ENCODE peak calls at places on chromosome 3, in ten cellular contexts. One of them, this sample, is unnamed. For H3K9me3, the result is how much of the 10 kb centered on the place peaks cover.

GRCh38 chr3:190494907-190495306 is 19.0 kb upstream of the IL1RAP start:
- DNase-seq in HepG2: no peak
- DNase-seq in HCT116: no peak
- DNase-seq in ovary: no peak
- DNase-seq in esophagus muscularis mucosa: no peak
- DNase-seq in adrenal gland: no peak
- DNase-seq in breast epithelium: no peak
- DNase-seq in body of pancreas: no peak
- DNase-seq in uterus: no peak
- DNase-seq in esophagus squamous epithelium: no peak
- DNase-seq in this sample: no peak

GRCh38 chr3:143525408-143525807 is 322.9 kb downstream of the SLC9A9 start:
- DNase-seq in HepG2: no peak
- DNase-seq in HCT116: no peak
- DNase-seq in ovary: no peak
- DNase-seq in esophagus muscularis mucosa: no peak
- DNase-seq in adrenal gland: no peak
- DNase-seq in breast epithelium: no peak
- DNase-seq in body of pancreas: no peak
- DNase-seq in uterus: no peak
- DNase-seq in esophagus squamous epithelium: no peak
- DNase-seq in this sample: no peak

GRCh38 chr3:195015021-195015420 is 255.9 kb downstream of the XXYLT1 start:
- DNase-seq in HepG2: no peak
- DNase-seq in HCT116: no peak
- DNase-seq in ovary: no peak
- DNase-seq in esophagus muscularis mucosa: no peak
- DNase-seq in adrenal gland: no peak
- DNase-seq in breast epithelium: no peak
- DNase-seq in body of pancreas: no peak
- DNase-seq in uterus: no peak
- DNase-seq in esophagus squamous epithelium: no peak
- DNase-seq in this sample: no peak

GRCh38 chr3:64691051-64691450 is 3.3 kb upstream of the ADAMTS9 start:
- DNase-seq in HepG2: no peak
- DNase-seq in HCT116: no peak
- DNase-seq in ovary: no peak
- DNase-seq in esophagus muscularis mucosa: no peak
- DNase-seq in adrenal gland: peak
- DNase-seq in breast epithelium: no peak
- DNase-seq in body of pancreas: no peak
- DNase-seq in uterus: no peak
- DNase-seq in esophagus squamous epithelium: no peak
- DNase-seq in this sample: no peak

GRCh38 chr3:157445897-157446296 is 9.2 kb downstream of the PTX3 start:
- DNase-seq in HepG2: no peak
- DNase-seq in HCT116: no peak
- DNase-seq in ovary: no peak
- DNase-seq in esophagus muscularis mucosa: no peak
- DNase-seq in adrenal gland: no peak
- DNase-seq in breast epithelium: no peak
- DNase-seq in body of pancreas: no peak
- DNase-seq in uterus: no peak
- DNase-seq in esophagus squamous epithelium: no peak
- DNase-seq in this sample: no peak

GRCh38 chr3:155382396-155383042 is 89.0 kb upstream of the STRIT1 start:
- DNase-seq in HepG2: peak
- DNase-seq in HCT116: peak
- DNase-seq in ovary: peak
- DNase-seq in esophagus muscularis mucosa: no peak
- DNase-seq in adrenal gland: peak
- DNase-seq in breast epithelium: peak
- DNase-seq in body of pancreas: peak
- DNase-seq in uterus: peak
- DNase-seq in esophagus squamous epithelium: no peak
- DNase-seq in this sample: peak

GRCh38 chr3:115272036-115272824 is 125.1 kb upstream of the ZBTB20 start:
- DNase-seq in HepG2: no peak
- DNase-seq in HCT116: no peak
- DNase-seq in ovary: no peak
- DNase-seq in esophagus muscularis mucosa: no peak
- DNase-seq in adrenal gland: peak
- DNase-seq in breast epithelium: no peak
- DNase-seq in body of pancreas: no peak
- DNase-seq in uterus: no peak
- DNase-seq in esophagus squamous epithelium: no peak
- DNase-seq in this sample: no peak

GRCh38 chr3:120192159-120192558 is 92.9 kb downstream of the GPR156 start:
- DNase-seq in HepG2: no peak
- DNase-seq in HCT116: no peak
- DNase-seq in ovary: no peak
- DNase-seq in esophagus muscularis mucosa: no peak
- DNase-seq in adrenal gland: no peak
- DNase-seq in breast epithelium: no peak
- DNase-seq in body of pancreas: no peak
- DNase-seq in uterus: no peak
- DNase-seq in esophagus squamous epithelium: no peak
- DNase-seq in this sample: no peak

GRCh38 chr3:170632780-170633179 is 46.9 kb upstream of the SLC7A14 start:
- DNase-seq in HepG2: no peak
- DNase-seq in HCT116: no peak
- DNase-seq in ovary: no peak
- DNase-seq in esophagus muscularis mucosa: peak
- DNase-seq in adrenal gland: no peak
- DNase-seq in breast epithelium: no peak
- DNase-seq in body of pancreas: no peak
- DNase-seq in uterus: no peak
- DNase-seq in esophagus squamous epithelium: no peak
- DNase-seq in this sample: no peak

GRCh38 chr3:25783661-25784512 is 644 bp upstream of the NGLY1 start:
- DNase-seq in HepG2: peak
- DNase-seq in HCT116: no peak
- DNase-seq in ovary: no peak
- DNase-seq in esophagus muscularis mucosa: no peak
- DNase-seq in adrenal gland: peak
- DNase-seq in breast epithelium: peak
- DNase-seq in body of pancreas: no peak
- DNase-seq in uterus: no peak
- DNase-seq in esophagus squamous epithelium: peak
- DNase-seq in this sample: peak

GRCh38 chr3:43893721-43894120 is 203.0 kb downstream of the ABHD5 start:
- DNase-seq in HepG2: no peak
- DNase-seq in HCT116: no peak
- DNase-seq in ovary: no peak
- DNase-seq in esophagus muscularis mucosa: no peak
- DNase-seq in adrenal gland: no peak
- DNase-seq in breast epithelium: no peak
- DNase-seq in body of pancreas: no peak
- DNase-seq in uterus: no peak
- DNase-seq in esophagus squamous epithelium: no peak
- DNase-seq in this sample: no peak

GRCh38 chr3:157051055-157051454 is 108.9 kb downstream of the CCNL1 start:
- DNase-seq in HepG2: no peak
- DNase-seq in HCT116: no peak
- DNase-seq in ovary: no peak
- DNase-seq in esophagus muscularis mucosa: no peak
- DNase-seq in adrenal gland: no peak
- DNase-seq in breast epithelium: no peak
- DNase-seq in body of pancreas: no peak
- DNase-seq in uterus: no peak
- DNase-seq in esophagus squamous epithelium: no peak
- DNase-seq in this sample: no peak

GRCh38 chr3:128725547-128725931 is 444 bp upstream of the RAB7A start:
- DNase-seq in HepG2: no peak
- DNase-seq in HCT116: no peak
- DNase-seq in ovary: no peak
- DNase-seq in esophagus muscularis mucosa: no peak
- DNase-seq in adrenal gland: no peak
- DNase-seq in breast epithelium: no peak
- DNase-seq in body of pancreas: no peak
- DNase-seq in uterus: no peak
- DNase-seq in esophagus squamous epithelium: no peak
- DNase-seq in this sample: no peak

GRCh38 chr3:128726691-128727031 is 678 bp downstream of the RAB7A start:
- DNase-seq in HepG2: peak
- DNase-seq in HCT116: no peak
- DNase-seq in ovary: no peak
- DNase-seq in esophagus muscularis mucosa: peak
- DNase-seq in adrenal gland: peak
- DNase-seq in breast epithelium: peak
- DNase-seq in body of pancreas: peak
- DNase-seq in uterus: peak
- DNase-seq in esophagus squamous epithelium: peak
- DNase-seq in this sample: peak

GRCh38 chr3:128727059-128727458 is 1.1 kb downstream of the RAB7A start:
- DNase-seq in HepG2: no peak
- DNase-seq in HCT116: no peak
- DNase-seq in ovary: no peak
- DNase-seq in esophagus muscularis mucosa: no peak
- DNase-seq in adrenal gland: no peak
- DNase-seq in breast epithelium: no peak
- DNase-seq in body of pancreas: no peak
- DNase-seq in uterus: no peak
- DNase-seq in esophagus squamous epithelium: no peak
- DNase-seq in this sample: no peak

GRCh38 chr3:128727485-128727884 is 1.5 kb downstream of the RAB7A start:
- DNase-seq in HepG2: no peak
- DNase-seq in HCT116: no peak
- DNase-seq in ovary: no peak
- DNase-seq in esophagus muscularis mucosa: no peak
- DNase-seq in adrenal gland: no peak
- DNase-seq in breast epithelium: no peak
- DNase-seq in body of pancreas: no peak
- DNase-seq in uterus: no peak
- DNase-seq in esophagus squamous epithelium: no peak
- DNase-seq in this sample: no peak

GRCh38 chr3:128725932-128726690 is at the start of gene RAB7A:
- DNase-seq in HepG2: peak
- DNase-seq in HCT116: peak
- DNase-seq in ovary: peak
- DNase-seq in esophagus muscularis mucosa: peak
- DNase-seq in adrenal gland: peak
- DNase-seq in breast epithelium: peak
- DNase-seq in body of pancreas: peak
- DNase-seq in uterus: peak
- DNase-seq in esophagus squamous epithelium: peak
- DNase-seq in this sample: peak
- TF ChIP-seq POLR2A in HepG2: peak
- TF ChIP-seq POLR2A in HCT116: peak
- TF ChIP-seq POLR2A in ovary: peak
- TF ChIP-seq POLR2A in esophagus muscularis mucosa: peak
- TF ChIP-seq POLR2A in adrenal gland: peak
- TF ChIP-seq POLR2A in breast epithelium: peak
- TF ChIP-seq POLR2A in body of pancreas: peak
- TF ChIP-seq POLR2A in uterus: peak
- TF ChIP-seq POLR2A in esophagus squamous epithelium: no peak
- TF ChIP-seq POLR2A in this sample: peak

DNA sequence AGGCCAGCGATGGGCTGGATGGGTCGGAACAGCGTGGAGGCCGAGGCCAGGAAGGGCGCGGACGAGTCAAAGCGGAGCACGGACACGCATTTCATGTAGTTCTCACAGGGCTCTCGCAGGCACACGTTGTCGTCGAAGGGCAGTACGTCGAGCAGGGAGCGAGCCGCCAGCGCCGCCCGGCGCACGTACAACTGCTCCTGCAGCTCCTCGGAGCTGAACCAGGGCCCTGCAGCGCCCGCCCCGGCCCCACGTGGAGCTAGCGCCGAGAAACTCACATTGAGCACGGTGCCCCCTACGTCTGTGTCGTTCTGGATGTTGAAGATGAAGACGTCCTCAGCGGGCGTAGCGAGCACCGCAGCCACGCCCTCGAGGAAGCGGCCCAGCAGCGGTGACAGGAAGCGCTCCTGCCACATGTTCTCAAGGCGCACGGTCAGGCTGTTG is 5.8 kb downstream of the CELSR3 start:
- DNase-seq in HepG2: no peak
- DNase-seq in HCT116: no peak
- DNase-seq in ovary: no peak
- DNase-seq in esophagus muscularis mucosa: no peak
- DNase-seq in adrenal gland: no peak
- DNase-seq in breast epithelium: no peak
- DNase-seq in body of pancreas: no peak
- DNase-seq in uterus: no peak
- DNase-seq in esophagus squamous epithelium: no peak
- DNase-seq in this sample: no peak
- H3K27ac ChIP-seq in HepG2: no peak
- H3K27ac ChIP-seq in HCT116: peak
- H3K27ac ChIP-seq in ovary: no peak
- H3K27ac ChIP-seq in esophagus muscularis mucosa: peak
- H3K27ac ChIP-seq in adrenal gland: peak
- H3K27ac ChIP-seq in breast epithelium: peak
- H3K27ac ChIP-seq in body of pancreas: peak
- H3K27ac ChIP-seq in uterus: peak
- H3K27ac ChIP-seq in esophagus squamous epithelium: no peak
- H3K27ac ChIP-seq in this sample: peak

GRCh38 chr3:138768126-138768525 is 66.6 kb downstream of the PIK3CB start:
- DNase-seq in HepG2: no peak
- DNase-seq in HCT116: peak
- DNase-seq in ovary: no peak
- DNase-seq in esophagus muscularis mucosa: no peak
- DNase-seq in adrenal gland: no peak
- DNase-seq in breast epithelium: no peak
- DNase-seq in body of pancreas: no peak
- DNase-seq in uterus: no peak
- DNase-seq in esophagus squamous epithelium: no peak
- DNase-seq in this sample: no peak

GRCh38 chr3:138771585-138771984 is 63.1 kb downstream of the PIK3CB start:
- DNase-seq in HepG2: no peak
- DNase-seq in HCT116: no peak
- DNase-seq in ovary: no peak
- DNase-seq in esophagus muscularis mucosa: no peak
- DNase-seq in adrenal gland: no peak
- DNase-seq in breast epithelium: no peak
- DNase-seq in body of pancreas: no peak
- DNase-seq in uterus: no peak
- DNase-seq in esophagus squamous epithelium: no peak
- DNase-seq in this sample: no peak

GRCh38 chr3:138768946-138769345 is 65.8 kb downstream of the PIK3CB start:
- DNase-seq in HepG2: no peak
- DNase-seq in HCT116: no peak
- DNase-seq in ovary: no peak
- DNase-seq in esophagus muscularis mucosa: no peak
- DNase-seq in adrenal gland: no peak
- DNase-seq in breast epithelium: no peak
- DNase-seq in body of pancreas: no peak
- DNase-seq in uterus: no peak
- DNase-seq in esophagus squamous epithelium: no peak
- DNase-seq in this sample: no peak

GRCh38 chr3:138767498-138768104 is 67.1 kb downstream of the PIK3CB start:
- DNase-seq in HepG2: no peak
- DNase-seq in HCT116: no peak
- DNase-seq in ovary: no peak
- DNase-seq in esophagus muscularis mucosa: no peak
- DNase-seq in adrenal gland: no peak
- DNase-seq in breast epithelium: no peak
- DNase-seq in body of pancreas: no peak
- DNase-seq in uterus: no peak
- DNase-seq in esophagus squamous epithelium: no peak
- DNase-seq in this sample: no peak
- H3K9me3 ChIP-seq in HepG2: under half
- H3K9me3 ChIP-seq in HCT116: under half
- H3K9me3 ChIP-seq in ovary: under half
- H3K9me3 ChIP-seq in esophagus muscularis mucosa: under half
- H3K9me3 ChIP-seq in adrenal gland: under half
- H3K9me3 ChIP-seq in breast epithelium: under half
- H3K9me3 ChIP-seq in body of pancreas: under half
- H3K9me3 ChIP-seq in uterus: under half
- H3K9me3 ChIP-seq in esophagus squamous epithelium: under half
- H3K9me3 ChIP-seq in this sample: under half

GRCh38 chr3:124810970-124811369 is 76.2 kb downstream of the ITGB5 start:
- DNase-seq in HepG2: no peak
- DNase-seq in HCT116: no peak
- DNase-seq in ovary: no peak
- DNase-seq in esophagus muscularis mucosa: no peak
- DNase-seq in adrenal gland: no peak
- DNase-seq in breast epithelium: no peak
- DNase-seq in body of pancreas: no peak
- DNase-seq in uterus: no peak
- DNase-seq in esophagus squamous epithelium: no peak
- DNase-seq in this sample: no peak
- TF ChIP-seq POLR2A in HepG2: no peak
- TF ChIP-seq POLR2A in HCT116: no peak
- TF ChIP-seq POLR2A in ovary: no peak
- TF ChIP-seq POLR2A in esophagus muscularis mucosa: no peak
- TF ChIP-seq POLR2A in adrenal gland: no peak
- TF ChIP-seq POLR2A in breast epithelium: no peak
- TF ChIP-seq POLR2A in body of pancreas: no peak
- TF ChIP-seq POLR2A in uterus: no peak
- TF ChIP-seq POLR2A in esophagus squamous epithelium: no peak
- TF ChIP-seq POLR2A in this sample: no peak

This sample was measured in prostate gland.